ENCODE peak calls at places on chromosomes 6 and 20, in eight cellular contexts. P is brain microvascular endothelial cell; Z is stimulated activated CD8-positive, alpha-beta memory T cell treated with anti-CD3 and anti-CD28 coated beads, Interleukin-4, amount 100 ng/mL, for 24 hours; D is endothelial cell; I is midbrain; C is amniotic stem cell; G is activated CD4-positive, alpha-beta T cell treated with anti-CD3 and anti-CD28 coated beads, Interleukin-2, amount 50 U/mL, for 1 hour; X is activated naive CD8-positive, alpha-beta T cell treated with anti-CD3 and anti-CD28 coated beads, Interleukin-2, amount 50 U/mL, for 24 hours. K is an unnamed sample.

GRCh38 chr6:116695398-116695797 is 14.4 kb downstream of the KPNA5 start:
- DNase-seq in X (no peak), C (no peak), G (no peak), Z (no peak), P (no peak), D (no peak), I (no peak), K (no peak)

GRCh38 chr20:62808211-62808865 is 3.7 kb downstream of the OGFR start:
- DNase-seq in X (peak), C (no peak), G (peak), Z (peak), I (peak), P (peak), D (peak), K (peak)

GRCh38 chr6:105474234-105474633 is 71.4 kb upstream of the PREP start:
- DNase-seq in I (peak), P (no peak), Z (no peak), D (no peak), C (no peak), G (no peak), X (no peak), K (no peak)

GRCh38 chr6:137811121-137811911 is 55.7 kb upstream of the TNFAIP3 start:
- DNase-seq in C (peak), I (no peak), D (peak), P (peak), G (peak), X (peak), Z (peak), K (peak)

GRCh38 chr6:107698146-107698545 is 126.0 kb downstream of the SCML4 start:
- DNase-seq in G (no peak), I (no peak), P (peak), X (no peak), C (no peak), D (no peak), Z (no peak), K (no peak)

GRCh38 chr6:80464901-80465300 is 358.4 kb downstream of the BCKDHB start:
- DNase-seq in P (no peak), G (no peak), I (no peak), D (no peak), Z (no peak), X (no peak), C (no peak), K (no peak)

GRCh38 chr6:157260735-157261134 is 62.6 kb downstream of the TMEM242 start:
- DNase-seq in C (no peak), P (no peak), I (no peak), X (no peak), G (no peak), D (no peak), Z (no peak), K (no peak)

GRCh38 chr6:31037692-31038091 is 27.4 kb downstream of the MUC22 start:
- DNase-seq in C (peak), Z (no peak), D (no peak), P (peak), I (no peak), G (no peak), X (no peak), K (no peak)

GRCh38 chr6:100160913-100161312 is 166.9 kb upstream of the MCHR2 start:
- DNase-seq in C (no peak), G (no peak), Z (no peak), P (no peak), X (no peak), I (no peak), D (no peak), K (no peak)

GRCh38 chr6:31083742-31084354 is 28.5 kb downstream of the C6orf15 start:
- DNase-seq in C (no peak), Z (no peak), P (peak), X (peak), D (peak), I (no peak), G (peak), K (no peak)

K was measured in right lobe of liver.